ENCODE peak calls at places on chromosomes 4 and X, in six cellular contexts. X is LoVo, P is COR-L47, Q is naive B cell, A is activated gamma-delta T cell treated with Interleukin-2 at 50 U/mL for 16 hours, S is heart left ventricle. E is an unnamed sample.
A peak's percentile ranks its signal among the peaks of the same experiment; 100 is the strongest.

GRCh38 chr4:126718161-126718560 is 914.6 kb upstream of the INTU start:
- DNase-seq in X (no peak), P (no peak), Q (no peak), A (no peak), S (no peak), E (no peak)

GRCh38 chr4:163215896-163216295 is 49.2 kb upstream of the NAF1 start:
- DNase-seq in X (no peak), P (no peak), Q (no peak), A (no peak), S (no peak), E (no peak)

GRCh38 chrX:65871671-65872311 is 168.1 kb downstream of the VSIG4 start:
- DNase-seq in X (peak; percentile 67), P (no peak), Q (no peak), A (no peak), S (no peak), E (peak; percentile 79)

GRCh38 chrX:129738466-129739308 is at the start of gene XPNPEP2:
- DNase-seq in X (no peak), P (no peak), Q (no peak), A (no peak), S (peak; percentile 45), E (no peak)

GRCh38 chrX:118325453-118325852 is 20.5 kb upstream of the WDR44 start:
- DNase-seq in X (no peak), P (no peak), Q (no peak), A (no peak), S (no peak), E (no peak)

GRCh38 chr4:86117781-86118302 is 242.0 kb downstream of the MAPK10 start:
- DNase-seq in X (no peak), P (no peak), Q (no peak), A (no peak), S (no peak), E (peak; percentile 34)

GRCh38 chr4:8001564-8002355 is 62.1 kb upstream of the AFAP1 start:
- DNase-seq in X (no peak), P (no peak), Q (no peak), A (no peak), S (no peak), E (no peak)

GRCh38 chr4:16659120-16659519 is 239.3 kb downstream of the LDB2 start:
- DNase-seq in X (no peak), P (no peak), Q (no peak), A (no peak), S (no peak), E (no peak)

GRCh38 chr4:87973283-87974169 is 2.0 kb upstream of the SPP1 start:
- DNase-seq in X (peak; percentile 64), P (peak; percentile 80), Q (peak; percentile 14), A (peak; percentile 13), S (peak; percentile 70), E (peak; percentile 81)

GRCh38 chrX:119121341-119121740 is 6.3 kb downstream of the KIAA1210 start:
- DNase-seq in X (no peak), P (no peak), Q (no peak), A (no peak), S (no peak), E (no peak)

GRCh38 chr4:184745747-184746531 is 12.0 kb upstream of the CENPU start:
- DNase-seq in X (peak; percentile 42), P (peak; percentile 56), Q (peak; percentile 62), A (peak; percentile 71), S (no peak), E (peak; percentile 64)

GRCh38 chr4:2288051-2288541 is 26.2 kb upstream of the MXD4 start:
- DNase-seq in X (no peak), P (no peak), Q (no peak), A (no peak), S (peak; percentile 42), E (no peak)

GRCh38 chr4:123777297-123777859 is 380.8 kb downstream of the SPRY1 start:
- DNase-seq in X (no peak), P (no peak), Q (no peak), A (no peak), S (no peak), E (no peak)

GRCh38 chr4:119540249-119540648 is 88.4 kb downstream of the PDE5A start:
- DNase-seq in X (no peak), P (no peak), Q (no peak), A (no peak), S (no peak), E (peak; percentile 6)

GRCh38 chr4:118280501-118281218 is 72.1 kb downstream of the PRSS12 start:
- DNase-seq in X (peak; percentile 67), P (peak; percentile 67), Q (peak; percentile 38), A (peak; percentile 31), S (no peak), E (peak; percentile 77)

GRCh38 chrX:54551801-54552200 is 21.8 kb downstream of the GNL3L start:
- DNase-seq in X (no peak), P (no peak), Q (no peak), A (no peak), S (no peak), E (no peak)

GRCh38 chr4:141028024-141028529 is 105.2 kb downstream of the RNF150 start:
- DNase-seq in X (no peak), P (peak; percentile 54), Q (no peak), A (no peak), S (no peak), E (peak; percentile 31)

GRCh38 chrX:119266364-119266995 is 30.4 kb downstream of the PGRMC1 start:
- DNase-seq in X (peak; percentile 13), P (no peak), Q (no peak), A (no peak), S (no peak), E (peak; percentile 0)

GRCh38 chrX:74422576-74423288 is 1.4 kb downstream of the SLC16A2 start:
- DNase-seq in X (no peak), P (no peak), Q (no peak), A (no peak), S (peak; percentile 79), E (no peak)

GRCh38 chrX:136975642-136976518 is 57.9 kb downstream of the GPR101 start:
- DNase-seq in X (no peak), P (no peak), Q (no peak), A (no peak), S (no peak), E (no peak)

GRCh38 chrX:84729809-84730208 is 227.6 kb upstream of the HDX start:
- DNase-seq in X (peak; percentile 38), P (peak; percentile 39), Q (no peak), A (no peak), S (no peak), E (peak; percentile 5)

GRCh38 chr4:10173039-10173753 is 56.6 kb upstream of the WDR1 start:
- DNase-seq in X (no peak), P (no peak), Q (no peak), A (no peak), S (no peak), E (peak; percentile 84)

GRCh38 chr4:164997324-164997723 is 19.9 kb upstream of the TRIM61 start:
- DNase-seq in X (peak; percentile 23), P (peak; percentile 57), Q (no peak), A (no peak), S (no peak), E (peak; percentile 35)

GRCh38 chr4:77158487-77158861 is 1.5 kb downstream of the CCNG2 start:
- DNase-seq in X (no peak), P (no peak), Q (no peak), A (no peak), S (no peak), E (no peak)

GRCh38 chrX:45710081-45710801 is 509.6 kb upstream of the DIPK2B start:
- DNase-seq in X (peak; percentile 32), P (no peak), Q (no peak), A (no peak), S (no peak), E (peak; percentile 99)

GRCh38 chr4:28179126-28179525 is 1318.5 kb downstream of the STIM2 start:
- DNase-seq in X (no peak), P (no peak), Q (no peak), A (no peak), S (no peak), E (no peak)

GRCh38 chr4:28730304-28730703 is 1869.7 kb downstream of the STIM2 start:
- DNase-seq in X (no peak), P (no peak), Q (no peak), A (no peak), S (no peak), E (no peak)

GRCh38 chrX:68571292-68572256 is 72.7 kb downstream of the YIPF6 start:
- DNase-seq in X (peak; percentile 10), P (no peak), Q (no peak), A (no peak), S (no peak), E (peak; percentile 90)

GRCh38 chr4:121717680-121718237 is 21.0 kb upstream of the ANXA5 start:
- DNase-seq in X (no peak), P (no peak), Q (no peak), A (no peak), S (no peak), E (no peak)

GRCh38 chr4:41120297-41121217 is 93.8 kb downstream of the APBB2 start:
- DNase-seq in X (peak; percentile 15), P (no peak), Q (no peak), A (no peak), S (no peak), E (no peak)

GRCh38 chrX:150569155-150569477 is 695 bp downstream of the MTM1 start:
- DNase-seq in X (no peak), P (no peak), Q (peak; percentile 67), A (peak; percentile 23), S (no peak), E (peak; percentile 4)

GRCh38 chr4:138945401-138945800 is 70.2 kb upstream of the NOCT start:
- DNase-seq in X (no peak), P (no peak), Q (no peak), A (no peak), S (no peak), E (no peak)